ENCODE peak calls at places on chromosomes 3 and 15, in nine cellular contexts. X is T-helper 17 cell; M is T-cell; I is HTR-8/SVneo; G is NCI-H1092 treated with DMSO at 0.1 percent for 48 hours; J is posterior cingulate gyrus; R is activated T-cell treated with anti-CD3 and anti-CD28 coated beads, Interleukin-2, amount 50 U/mL, for 72 hours; S is B cell; Q is activated B cell treated with CpG ODN at 0.5 μM for 24 hours. P is an unnamed sample.

GRCh38 chr3:189985938-189986337 is 134.8 kb downstream of the P3H2 start:
- DNase-seq in G (no peak), R (no peak), I (no peak), M (no peak), Q (no peak), J (no peak), X (no peak), S (no peak), P (no peak)

GRCh38 chr15:41490355-41490754 is 3.3 kb upstream of the ITPKA start:
- DNase-seq in M (no peak), Q (no peak), R (peak), G (no peak), X (no peak), I (peak), S (no peak), J (peak), P (no peak)

GRCh38 chr3:58586776-58587192 is 9.6 kb upstream of the FAM107A start:
- DNase-seq in M (no peak), X (no peak), J (no peak), S (no peak), I (no peak), G (no peak), Q (no peak), R (no peak), P (no peak)

GRCh38 chr3:151426337-151426648 is 34.6 kb downstream of the IGSF10 start:
- DNase-seq in M (no peak), X (no peak), G (no peak), I (no peak), R (no peak), Q (no peak), J (no peak), S (no peak), P (no peak)

GRCh38 chr3:114867828-114868498 is 279.1 kb downstream of the ZBTB20 start:
- DNase-seq in S (no peak), M (no peak), G (no peak), J (no peak), R (no peak), I (no peak), X (no peak), Q (no peak), P (no peak)

GRCh38 chr3:20576228-20576627 is 390.2 kb upstream of the SGO1 start:
- DNase-seq in M (no peak), R (no peak), S (no peak), Q (no peak), X (no peak), J (no peak), I (no peak), G (no peak), P (no peak)

GRCh38 chr15:60047701-60048100 is 43.6 kb downstream of the FOXB1 start:
- DNase-seq in I (no peak), G (no peak), M (no peak), R (no peak), S (no peak), X (no peak), J (no peak), Q (no peak), P (no peak)

GRCh38 chr3:49015765-49016164 is 2.6 kb downstream of the DALRD3 start:
- DNase-seq in S (no peak), X (no peak), M (no peak), R (no peak), Q (no peak), G (no peak), I (no peak), J (peak), P (no peak)

GRCh38 chr15:62163847-62164499 is 1.1 kb downstream of the C2CD4B start:
- DNase-seq in J (no peak), I (no peak), X (no peak), S (no peak), R (no peak), G (no peak), M (no peak), Q (no peak), P (no peak)

GRCh38 chr15:91948001-91948608 is 94.6 kb downstream of the SLCO3A1 start:
- DNase-seq in X (no peak), G (peak), M (no peak), I (no peak), Q (no peak), S (no peak), J (no peak), R (no peak), P (no peak)

GRCh38 chr3:114756506-114757279 is 390.4 kb downstream of the ZBTB20 start:
- DNase-seq in X (no peak), Q (no peak), S (no peak), R (no peak), I (no peak), J (no peak), G (no peak), M (no peak), P (no peak)

GRCh38 chr15:42081463-42081830 is 12.9 kb downstream of the PLA2G4D start:
- DNase-seq in G (no peak), R (no peak), J (no peak), I (no peak), X (no peak), Q (no peak), S (no peak), M (no peak), P (no peak)

GRCh38 chr3:197041875-197042488 is 12.4 kb upstream of the MELTF start:
- DNase-seq in I (no peak), Q (no peak), S (no peak), J (no peak), R (no peak), X (no peak), M (no peak), G (no peak), P (no peak)